ENCODE peak calls at places on chromosomes 2 and 18, in eight cellular contexts. J is fibroblast of villous mesenchyme, U is breast epithelium, E is SK-N-MC, Y is PC-3, N is NB4, C is fibroblast of the aortic adventitia, H is AG09309. R is an unnamed sample.

GRCh38 chr2:21253311-21254027 is 129.7 kb downstream of the TDRD15 start:
- DNase-seq in J (no peak), U (no peak), E (no peak), Y (no peak), N (no peak), C (no peak), H (no peak), R (no peak)

GRCh38 chr2:176330612-176331011 is 61.4 kb downstream of the MTX2 start:
- DNase-seq in J (no peak), U (no peak), E (no peak), Y (no peak), N (no peak), C (no peak), H (no peak), R (no peak)

GRCh38 chr18:57107141-57107832 is 39.6 kb upstream of the BOD1L2 start:
- DNase-seq in J (peak), U (no peak), E (no peak), Y (peak), N (peak), C (peak), H (no peak), R (peak)

GRCh38 chr2:127051116-127051779 is 55.7 kb downstream of the BIN1 start:
- DNase-seq in J (no peak), U (peak), E (no peak), Y (no peak), N (no peak), C (no peak), H (no peak), R (no peak)

GRCh38 chr2:120863173-120863545 is 127.5 kb downstream of the GLI2 start:
- DNase-seq in J (peak), U (no peak), E (no peak), Y (no peak), N (no peak), C (no peak), H (no peak), R (no peak)

GRCh38 chr18:55534547-55534946 is 53.4 kb downstream of the TCF4 start:
- DNase-seq in J (peak), U (no peak), E (no peak), Y (no peak), N (no peak), C (no peak), H (no peak), R (peak)

GRCh38 chr2:230602562-230603230 is 109.9 kb upstream of the CAB39 start:
- DNase-seq in J (no peak), U (no peak), E (no peak), Y (no peak), N (peak), C (no peak), H (no peak), R (no peak)

GRCh38 chr2:75233965-75234364 is 34.6 kb upstream of the TACR1 start:
- DNase-seq in J (no peak), U (no peak), E (no peak), Y (no peak), N (no peak), C (no peak), H (no peak), R (no peak)

GRCh38 chr18:48201952-48202898 is 207.0 kb downstream of the ZBTB7C start:
- DNase-seq in J (no peak), U (no peak), E (no peak), Y (no peak), N (no peak), C (no peak), H (no peak), R (no peak)

GRCh38 chr18:6374935-6375529 is 39.7 kb downstream of the L3MBTL4 start:
- DNase-seq in J (no peak), U (no peak), E (no peak), Y (no peak), N (no peak), C (no peak), H (no peak), R (no peak)

GRCh38 chr2:175832886-175833285 is 169.2 kb downstream of the LNPK start:
- DNase-seq in J (peak), U (no peak), E (no peak), Y (no peak), N (no peak), C (no peak), H (no peak), R (peak)

GRCh38 chr2:158773121-158773520 is 22.0 kb upstream of the DAPL1 start:
- DNase-seq in J (no peak), U (no peak), E (no peak), Y (peak), N (no peak), C (peak), H (no peak), R (peak)

GRCh38 chr2:170238776-170239175 is 60.8 kb downstream of the MYO3B start:
- DNase-seq in J (no peak), U (no peak), E (no peak), Y (peak), N (no peak), C (no peak), H (no peak), R (no peak)

GRCh38 chr2:101223814-101224231 is 28.9 kb upstream of the CNOT11 start:
- DNase-seq in J (peak), U (no peak), E (no peak), Y (no peak), N (peak), C (no peak), H (peak), R (peak)

GRCh38 chr2:85216051-85216431 is 82.8 kb downstream of the TCF7L1 start:
- DNase-seq in J (no peak), U (no peak), E (no peak), Y (no peak), N (no peak), C (no peak), H (no peak), R (no peak)
- H3K4me3 ChIP-seq in J (no peak), U (peak), E (peak), Y (no peak), N (no peak), C (no peak), H (no peak), R (peak)

GRCh38 chr2:44616616-44617266 is 255.0 kb downstream of the CAMKMT start:
- DNase-seq in J (no peak), U (no peak), E (no peak), Y (no peak), N (no peak), C (no peak), H (no peak), R (peak)
- H3K4me3 ChIP-seq in J (no peak), U (no peak), E (no peak), Y (no peak), N (no peak), C (no peak), H (no peak), R (peak)

GRCh38 chr2:143728498-143728897 is 599.3 kb downstream of the ARHGAP15 start:
- DNase-seq in J (no peak), U (no peak), E (no peak), Y (no peak), N (no peak), C (no peak), H (no peak), R (no peak)

GRCh38 chr2:143732076-143732475 is 602.9 kb downstream of the ARHGAP15 start:
- DNase-seq in J (no peak), U (no peak), E (no peak), Y (peak), N (no peak), C (peak), H (no peak), R (no peak)

GRCh38 chr2:143732931-143733330 is 603.7 kb downstream of the ARHGAP15 start:
- DNase-seq in J (no peak), U (no peak), E (no peak), Y (no peak), N (no peak), C (no peak), H (no peak), R (no peak)

GRCh38 chr2:143730155-143730949 is 601.1 kb downstream of the ARHGAP15 start:
- DNase-seq in J (no peak), U (no peak), E (no peak), Y (peak), N (peak), C (peak), H (peak), R (peak)

GRCh38 chr2:143730950-143731254 is 601.7 kb downstream of the ARHGAP15 start:
- DNase-seq in J (no peak), U (no peak), E (no peak), Y (no peak), N (no peak), C (no peak), H (no peak), R (no peak)
- H3K4me3 ChIP-seq in J (no peak), U (no peak), E (no peak), Y (no peak), N (no peak), C (no peak), H (no peak), R (no peak)

GRCh38 chr2:42141687-42142475 is 27.3 kb upstream of the EML4 start:
- DNase-seq in J (peak), U (no peak), E (peak), Y (peak), N (peak), C (peak), H (peak), R (peak)
- H3K4me3 ChIP-seq in J (peak), U (peak), E (peak), Y (peak), N (peak), C (peak), H (peak), R (peak)

GRCh38 chr2:68951899-68952298 is 794 bp downstream of the GKN2 start:
- DNase-seq in J (no peak), U (no peak), E (no peak), Y (no peak), N (no peak), C (no peak), H (no peak), R (no peak)
- H3K4me3 ChIP-seq in J (no peak), U (no peak), E (no peak), Y (no peak), N (no peak), C (no peak), H (no peak), R (no peak)

DNA sequence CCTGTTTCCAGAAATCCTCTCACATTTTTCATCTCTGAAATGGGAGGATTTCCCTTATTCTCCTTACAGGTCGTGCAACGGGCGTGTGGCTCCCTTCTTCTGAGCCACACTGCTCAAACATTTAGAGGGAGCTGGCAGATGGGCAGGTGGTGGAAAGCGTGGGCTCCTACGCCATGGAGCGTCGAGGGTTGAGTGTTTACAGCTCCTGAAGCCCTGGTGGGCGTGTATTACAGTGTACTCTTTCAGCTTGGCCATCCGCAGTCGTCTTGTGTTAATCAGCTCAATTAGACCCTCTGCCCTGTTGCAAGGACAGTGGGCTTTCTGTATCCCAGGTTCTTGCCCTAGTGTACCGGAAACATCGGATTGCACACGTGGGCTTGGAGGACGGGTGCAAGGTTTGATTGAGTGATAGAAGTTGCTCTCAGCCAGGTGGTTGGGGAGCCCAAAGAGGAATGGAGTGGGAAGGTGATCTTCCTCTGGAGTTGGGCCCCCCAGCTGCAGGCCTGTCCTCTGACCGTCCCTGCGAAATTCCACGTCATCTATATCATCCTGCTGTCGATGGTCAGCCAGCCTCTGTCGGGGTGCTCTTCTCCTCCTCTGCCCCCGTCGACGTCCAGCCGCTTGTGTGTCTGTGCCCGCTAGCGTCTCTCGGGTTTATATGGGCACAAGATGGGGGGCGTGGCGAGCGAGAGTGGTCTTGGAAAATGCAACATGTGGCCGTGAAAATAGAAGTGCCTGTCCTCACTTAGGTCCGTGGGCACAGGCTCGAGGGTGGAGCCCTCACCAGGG is 120.3 kb upstream of the DSEL start:
- DNase-seq in J (no peak), U (no peak), E (no peak), Y (no peak), N (no peak), C (no peak), H (no peak), R (no peak)
- H3K4me3 ChIP-seq in J (no peak), U (no peak), E (no peak), Y (no peak), N (no peak), C (no peak), H (no peak), R (no peak)

R was measured in adipocyte.